ENCODE peak calls at places on chromosomes 5 and 9, in ten cellular contexts. One of them, this sample, is unnamed.

GRCh38 chr5:36741138-36741537 is 134.7 kb downstream of the SLC1A3 start:
- DNase-seq in MCF 10A: no peak
- DNase-seq in RCC 7860: no peak
- DNase-seq in NCI-H1436 treated with DMSO at 0.1 percent for 48 hours: no peak
- DNase-seq in endothelial cell: no peak
- DNase-seq in cardiac fibroblast: peak; percentile 38
- DNase-seq in ACHN: no peak
- DNase-seq in Ammon's horn: no peak
- DNase-seq in stimulated activated CD8-positive, alpha-beta memory T cell treated with anti-CD3 and anti-CD28 coated beads, Interleukin-4, amount 100 ng/mL, for 24 hours: no peak
- DNase-seq in NCI-H1092: no peak
- DNase-seq in this sample: no peak

GRCh38 chr5:173638631-173639030 is 22.2 kb upstream of the BOD1 start:
- DNase-seq in RCC 7860: no peak
- DNase-seq in NCI-H1436 treated with DMSO at 0.1 percent for 48 hours: no peak
- DNase-seq in endothelial cell: no peak
- DNase-seq in Ammon's horn: no peak
- DNase-seq in ACHN: no peak
- DNase-seq in stimulated activated CD8-positive, alpha-beta memory T cell treated with anti-CD3 and anti-CD28 coated beads, Interleukin-4, amount 100 ng/mL, for 24 hours: no peak
- DNase-seq in NCI-H1092: no peak
- DNase-seq in cardiac fibroblast: no peak
- DNase-seq in MCF 10A: no peak
- DNase-seq in this sample: no peak

GRCh38 chr9:87816041-87816440 is 66.6 kb upstream of the SPATA31E1 start:
- DNase-seq in cardiac fibroblast: peak; percentile 43
- DNase-seq in stimulated activated CD8-positive, alpha-beta memory T cell treated with anti-CD3 and anti-CD28 coated beads, Interleukin-4, amount 100 ng/mL, for 24 hours: no peak
- DNase-seq in RCC 7860: no peak
- DNase-seq in MCF 10A: peak; percentile 28
- DNase-seq in NCI-H1092: peak; percentile 12
- DNase-seq in NCI-H1436 treated with DMSO at 0.1 percent for 48 hours: no peak
- DNase-seq in Ammon's horn: peak; percentile 72
- DNase-seq in ACHN: no peak
- DNase-seq in endothelial cell: no peak
- DNase-seq in this sample: no peak

GRCh38 chr5:5278201-5278814 is 138.2 kb downstream of the ADAMTS16 start:
- DNase-seq in NCI-H1092: no peak
- DNase-seq in ACHN: no peak
- DNase-seq in NCI-H1436 treated with DMSO at 0.1 percent for 48 hours: no peak
- DNase-seq in Ammon's horn: no peak
- DNase-seq in cardiac fibroblast: no peak
- DNase-seq in stimulated activated CD8-positive, alpha-beta memory T cell treated with anti-CD3 and anti-CD28 coated beads, Interleukin-4, amount 100 ng/mL, for 24 hours: no peak
- DNase-seq in MCF 10A: no peak
- DNase-seq in endothelial cell: no peak
- DNase-seq in RCC 7860: peak; percentile 41
- DNase-seq in this sample: no peak

GRCh38 chr5:119930490-119930889 is 301.1 kb downstream of the FAM170A start:
- DNase-seq in NCI-H1092: no peak
- DNase-seq in ACHN: no peak
- DNase-seq in cardiac fibroblast: no peak
- DNase-seq in endothelial cell: no peak
- DNase-seq in stimulated activated CD8-positive, alpha-beta memory T cell treated with anti-CD3 and anti-CD28 coated beads, Interleukin-4, amount 100 ng/mL, for 24 hours: no peak
- DNase-seq in MCF 10A: no peak
- DNase-seq in RCC 7860: no peak
- DNase-seq in NCI-H1436 treated with DMSO at 0.1 percent for 48 hours: no peak
- DNase-seq in Ammon's horn: no peak
- DNase-seq in this sample: no peak

GRCh38 chr5:51279983-51280382 is 103.3 kb upstream of the ISL1 start:
- DNase-seq in Ammon's horn: peak; percentile 29
- DNase-seq in NCI-H1092: peak; percentile 2
- DNase-seq in endothelial cell: no peak
- DNase-seq in RCC 7860: no peak
- DNase-seq in stimulated activated CD8-positive, alpha-beta memory T cell treated with anti-CD3 and anti-CD28 coated beads, Interleukin-4, amount 100 ng/mL, for 24 hours: no peak
- DNase-seq in cardiac fibroblast: no peak
- DNase-seq in NCI-H1436 treated with DMSO at 0.1 percent for 48 hours: no peak
- DNase-seq in ACHN: no peak
- DNase-seq in MCF 10A: peak; percentile 1
- DNase-seq in this sample: no peak

GRCh38 chr9:38062498-38063362 is 6.3 kb downstream of the SHB start:
- DNase-seq in ACHN: peak; percentile 63
- DNase-seq in NCI-H1092: no peak
- DNase-seq in NCI-H1436 treated with DMSO at 0.1 percent for 48 hours: no peak
- DNase-seq in cardiac fibroblast: peak; percentile 72
- DNase-seq in MCF 10A: no peak
- DNase-seq in stimulated activated CD8-positive, alpha-beta memory T cell treated with anti-CD3 and anti-CD28 coated beads, Interleukin-4, amount 100 ng/mL, for 24 hours: no peak
- DNase-seq in Ammon's horn: no peak
- DNase-seq in RCC 7860: peak; percentile 74
- DNase-seq in endothelial cell: no peak
- DNase-seq in this sample: no peak

GRCh38 chr5:37571974-37572373 is 192.9 kb downstream of the WDR70 start:
- DNase-seq in ACHN: no peak
- DNase-seq in MCF 10A: no peak
- DNase-seq in stimulated activated CD8-positive, alpha-beta memory T cell treated with anti-CD3 and anti-CD28 coated beads, Interleukin-4, amount 100 ng/mL, for 24 hours: no peak
- DNase-seq in NCI-H1436 treated with DMSO at 0.1 percent for 48 hours: no peak
- DNase-seq in Ammon's horn: no peak
- DNase-seq in cardiac fibroblast: no peak
- DNase-seq in NCI-H1092: no peak
- DNase-seq in endothelial cell: no peak
- DNase-seq in RCC 7860: no peak
- DNase-seq in this sample: no peak

GRCh38 chr9:129958771-129959170 is 84.2 kb downstream of the FNBP1 start:
- DNase-seq in Ammon's horn: no peak
- DNase-seq in MCF 10A: no peak
- DNase-seq in NCI-H1092: no peak
- DNase-seq in RCC 7860: no peak
- DNase-seq in ACHN: no peak
- DNase-seq in endothelial cell: no peak
- DNase-seq in cardiac fibroblast: no peak
- DNase-seq in stimulated activated CD8-positive, alpha-beta memory T cell treated with anti-CD3 and anti-CD28 coated beads, Interleukin-4, amount 100 ng/mL, for 24 hours: no peak
- DNase-seq in NCI-H1436 treated with DMSO at 0.1 percent for 48 hours: no peak
- DNase-seq in this sample: no peak

GRCh38 chr5:83414601-83415000 is 56.9 kb upstream of the VCAN start:
- DNase-seq in cardiac fibroblast: peak; percentile 41
- DNase-seq in MCF 10A: no peak
- DNase-seq in NCI-H1436 treated with DMSO at 0.1 percent for 48 hours: no peak
- DNase-seq in ACHN: no peak
- DNase-seq in RCC 7860: no peak
- DNase-seq in endothelial cell: no peak
- DNase-seq in NCI-H1092: no peak
- DNase-seq in Ammon's horn: no peak
- DNase-seq in stimulated activated CD8-positive, alpha-beta memory T cell treated with anti-CD3 and anti-CD28 coated beads, Interleukin-4, amount 100 ng/mL, for 24 hours: no peak
- DNase-seq in this sample: no peak

GRCh38 chr9:125550216-125550614 is 156.8 kb downstream of the MAPKAP1 start:
- DNase-seq in ACHN: no peak
- DNase-seq in Ammon's horn: no peak
- DNase-seq in RCC 7860: no peak
- DNase-seq in NCI-H1092: no peak
- DNase-seq in cardiac fibroblast: peak; percentile 56
- DNase-seq in endothelial cell: no peak
- DNase-seq in stimulated activated CD8-positive, alpha-beta memory T cell treated with anti-CD3 and anti-CD28 coated beads, Interleukin-4, amount 100 ng/mL, for 24 hours: no peak
- DNase-seq in NCI-H1436 treated with DMSO at 0.1 percent for 48 hours: no peak
- DNase-seq in MCF 10A: no peak
- DNase-seq in this sample: no peak

GRCh38 chr5:106311230-106311629 is 1359.5 kb downstream of the EFNA5 start:
- DNase-seq in ACHN: no peak
- DNase-seq in MCF 10A: no peak
- DNase-seq in RCC 7860: no peak
- DNase-seq in endothelial cell: no peak
- DNase-seq in stimulated activated CD8-positive, alpha-beta memory T cell treated with anti-CD3 and anti-CD28 coated beads, Interleukin-4, amount 100 ng/mL, for 24 hours: no peak
- DNase-seq in NCI-H1436 treated with DMSO at 0.1 percent for 48 hours: no peak
- DNase-seq in NCI-H1092: no peak
- DNase-seq in Ammon's horn: peak; percentile 2
- DNase-seq in cardiac fibroblast: peak; percentile 26
- DNase-seq in this sample: no peak

GRCh38 chr5:54761213-54761701 is 224.1 kb downstream of the ESM1 start:
- DNase-seq in RCC 7860: no peak
- DNase-seq in MCF 10A: peak; percentile 93
- DNase-seq in ACHN: no peak
- DNase-seq in NCI-H1092: no peak
- DNase-seq in NCI-H1436 treated with DMSO at 0.1 percent for 48 hours: no peak
- DNase-seq in stimulated activated CD8-positive, alpha-beta memory T cell treated with anti-CD3 and anti-CD28 coated beads, Interleukin-4, amount 100 ng/mL, for 24 hours: no peak
- DNase-seq in cardiac fibroblast: peak; percentile 95
- DNase-seq in endothelial cell: no peak
- DNase-seq in Ammon's horn: no peak
- DNase-seq in this sample: peak; percentile 50

GRCh38 chr9:32590898-32591297 is 17.9 kb upstream of the NDUFB6 start:
- DNase-seq in NCI-H1436 treated with DMSO at 0.1 percent for 48 hours: no peak
- DNase-seq in MCF 10A: peak; percentile 68
- DNase-seq in stimulated activated CD8-positive, alpha-beta memory T cell treated with anti-CD3 and anti-CD28 coated beads, Interleukin-4, amount 100 ng/mL, for 24 hours: no peak
- DNase-seq in Ammon's horn: no peak
- DNase-seq in RCC 7860: no peak
- DNase-seq in ACHN: no peak
- DNase-seq in NCI-H1092: no peak
- DNase-seq in endothelial cell: no peak
- DNase-seq in cardiac fibroblast: peak; percentile 9
- DNase-seq in this sample: no peak

GRCh38 chr5:157331807-157332206 is 65.9 kb downstream of the CYFIP2 start:
- DNase-seq in NCI-H1092: no peak
- DNase-seq in Ammon's horn: no peak
- DNase-seq in stimulated activated CD8-positive, alpha-beta memory T cell treated with anti-CD3 and anti-CD28 coated beads, Interleukin-4, amount 100 ng/mL, for 24 hours: no peak
- DNase-seq in ACHN: no peak
- DNase-seq in RCC 7860: no peak
- DNase-seq in NCI-H1436 treated with DMSO at 0.1 percent for 48 hours: no peak
- DNase-seq in endothelial cell: no peak
- DNase-seq in MCF 10A: no peak
- DNase-seq in cardiac fibroblast: no peak
- DNase-seq in this sample: no peak